ENCODE peak calls at places on chromosomes 12 and 14, in nine cellular contexts. One of them, this sample, is unnamed.

GRCh38 chr12:124510301-124510970 is 57.0 kb downstream of the NCOR2 start:
- DNase-seq in NCI-H774: no peak
- DNase-seq in frontal cortex: no peak
- DNase-seq in NCI-H345: no peak
- DNase-seq in effector CD4-positive, alpha-beta T cell: no peak
- DNase-seq in left colon: no peak
- DNase-seq in CD4-positive, alpha-beta T cell: no peak
- DNase-seq in right lobe of liver: no peak
- DNase-seq in KBM-7: peak
- DNase-seq in this sample: no peak

GRCh38 chr14:105589161-105589925 is 63.0 kb downstream of the TMEM121 start:
- DNase-seq in CD4-positive, alpha-beta T cell: no peak
- DNase-seq in KBM-7: no peak
- DNase-seq in left colon: no peak
- DNase-seq in right lobe of liver: no peak
- DNase-seq in effector CD4-positive, alpha-beta T cell: no peak
- DNase-seq in NCI-H345: no peak
- DNase-seq in frontal cortex: no peak
- DNase-seq in NCI-H774: no peak
- DNase-seq in this sample: no peak

GRCh38 chr12:56260380-56260779 is 2.2 kb upstream of the ANKRD52 start:
- DNase-seq in frontal cortex: no peak
- DNase-seq in left colon: no peak
- DNase-seq in right lobe of liver: no peak
- DNase-seq in NCI-H345: no peak
- DNase-seq in KBM-7: no peak
- DNase-seq in CD4-positive, alpha-beta T cell: no peak
- DNase-seq in NCI-H774: no peak
- DNase-seq in effector CD4-positive, alpha-beta T cell: no peak
- DNase-seq in this sample: no peak

GRCh38 chr12:62103736-62104135 is 156.5 kb upstream of the USP15 start:
- DNase-seq in right lobe of liver: no peak
- DNase-seq in CD4-positive, alpha-beta T cell: no peak
- DNase-seq in frontal cortex: no peak
- DNase-seq in KBM-7: no peak
- DNase-seq in effector CD4-positive, alpha-beta T cell: no peak
- DNase-seq in NCI-H345: no peak
- DNase-seq in NCI-H774: no peak
- DNase-seq in left colon: no peak
- DNase-seq in this sample: no peak

GRCh38 chr14:20278414-20278813 is 27.3 kb downstream of the TTC5 start:
- DNase-seq in CD4-positive, alpha-beta T cell: no peak
- DNase-seq in effector CD4-positive, alpha-beta T cell: peak
- DNase-seq in NCI-H774: no peak
- DNase-seq in frontal cortex: no peak
- DNase-seq in KBM-7: peak
- DNase-seq in left colon: no peak
- DNase-seq in NCI-H345: peak
- DNase-seq in right lobe of liver: no peak
- DNase-seq in this sample: peak

GRCh38 chr14:104757681-104758392 is 4.9 kb downstream of the SIVA1 start:
- DNase-seq in right lobe of liver: no peak
- DNase-seq in effector CD4-positive, alpha-beta T cell: no peak
- DNase-seq in KBM-7: no peak
- DNase-seq in NCI-H345: no peak
- DNase-seq in left colon: no peak
- DNase-seq in NCI-H774: no peak
- DNase-seq in frontal cortex: no peak
- DNase-seq in CD4-positive, alpha-beta T cell: no peak
- DNase-seq in this sample: no peak

GRCh38 chr14:21825147-21825743 is 151.6 kb upstream of the OR4E1 start:
- DNase-seq in effector CD4-positive, alpha-beta T cell: peak
- DNase-seq in right lobe of liver: no peak
- DNase-seq in left colon: no peak
- DNase-seq in NCI-H345: no peak
- DNase-seq in frontal cortex: no peak
- DNase-seq in CD4-positive, alpha-beta T cell: peak
- DNase-seq in NCI-H774: no peak
- DNase-seq in KBM-7: peak
- DNase-seq in this sample: peak

GRCh38 chr14:57492859-57493258 is 798 bp downstream of the CCDC198 start:
- DNase-seq in NCI-H345: no peak
- DNase-seq in KBM-7: no peak
- DNase-seq in left colon: no peak
- DNase-seq in frontal cortex: no peak
- DNase-seq in CD4-positive, alpha-beta T cell: no peak
- DNase-seq in NCI-H774: no peak
- DNase-seq in right lobe of liver: no peak
- DNase-seq in effector CD4-positive, alpha-beta T cell: no peak
- DNase-seq in this sample: no peak

GRCh38 chr14:101733211-101733610 is 28.3 kb upstream of the PPP2R5C start:
- DNase-seq in effector CD4-positive, alpha-beta T cell: no peak
- DNase-seq in CD4-positive, alpha-beta T cell: no peak
- DNase-seq in NCI-H345: no peak
- DNase-seq in right lobe of liver: no peak
- DNase-seq in frontal cortex: no peak
- DNase-seq in KBM-7: no peak
- DNase-seq in NCI-H774: no peak
- DNase-seq in left colon: no peak
- DNase-seq in this sample: no peak

GRCh38 chr12:56589783-56590182 is 40.3 kb downstream of the BAZ2A start:
- DNase-seq in KBM-7: no peak
- DNase-seq in NCI-H774: no peak
- DNase-seq in effector CD4-positive, alpha-beta T cell: no peak
- DNase-seq in NCI-H345: no peak
- DNase-seq in right lobe of liver: no peak
- DNase-seq in frontal cortex: no peak
- DNase-seq in left colon: no peak
- DNase-seq in CD4-positive, alpha-beta T cell: no peak
- DNase-seq in this sample: no peak

GRCh38 chr12:55995366-55995765 is 1.7 kb upstream of the SUOX start:
- DNase-seq in NCI-H345: no peak
- DNase-seq in effector CD4-positive, alpha-beta T cell: no peak
- DNase-seq in right lobe of liver: no peak
- DNase-seq in CD4-positive, alpha-beta T cell: no peak
- DNase-seq in KBM-7: no peak
- DNase-seq in frontal cortex: no peak
- DNase-seq in left colon: no peak
- DNase-seq in NCI-H774: no peak
- DNase-seq in this sample: no peak

GRCh38 chr12:120234643-120235368 is 30.7 kb downstream of the PXN start:
- DNase-seq in KBM-7: peak
- DNase-seq in CD4-positive, alpha-beta T cell: no peak
- DNase-seq in frontal cortex: no peak
- DNase-seq in NCI-H345: peak
- DNase-seq in effector CD4-positive, alpha-beta T cell: no peak
- DNase-seq in right lobe of liver: peak
- DNase-seq in NCI-H774: peak
- DNase-seq in left colon: peak
- DNase-seq in this sample: peak

GRCh38 chr12:34335819-34336262 is 313.5 kb downstream of the ALG10 start:
- DNase-seq in NCI-H774: no peak
- DNase-seq in right lobe of liver: no peak
- DNase-seq in KBM-7: no peak
- DNase-seq in frontal cortex: peak
- DNase-seq in CD4-positive, alpha-beta T cell: no peak
- DNase-seq in left colon: no peak
- DNase-seq in effector CD4-positive, alpha-beta T cell: no peak
- DNase-seq in NCI-H345: no peak
- DNase-seq in this sample: no peak

GRCh38 chr14:69152181-69152943 is 557 bp downstream of the DCAF5 start:
- DNase-seq in right lobe of liver: no peak
- DNase-seq in left colon: peak
- DNase-seq in effector CD4-positive, alpha-beta T cell: peak
- DNase-seq in NCI-H774: no peak
- DNase-seq in CD4-positive, alpha-beta T cell: peak
- DNase-seq in NCI-H345: peak
- DNase-seq in KBM-7: peak
- DNase-seq in frontal cortex: peak
- DNase-seq in this sample: peak

GRCh38 chr14:63893701-63894458 is 41.1 kb downstream of the SYNE2 start:
- DNase-seq in KBM-7: no peak
- DNase-seq in CD4-positive, alpha-beta T cell: no peak
- DNase-seq in NCI-H345: no peak
- DNase-seq in frontal cortex: no peak
- DNase-seq in left colon: peak
- DNase-seq in effector CD4-positive, alpha-beta T cell: no peak
- DNase-seq in right lobe of liver: peak
- DNase-seq in NCI-H774: no peak
- DNase-seq in this sample: peak

This sample was measured in endothelial cell of umbilical vein.